ENCODE peak calls at places on chromosomes 16 and 17, in eight cellular contexts. D is stimulated activated CD4-positive, alpha-beta T cell treated with anti-CD3 and anti-CD28 coated beads, Interleukin-1b, Interleukin-23, amount 100 ng/mL, for 1 hour; N is HCEC 1CT; X is Daoy; G is endothelial cell; E is SW 1271; S is ascending aorta; L is posterior vena cava. U is an unnamed sample.

GRCh38 chr17:49699967-49700575 is 7.7 kb downstream of the SLC35B1 start:
- DNase-seq in D (no peak), N (no peak), X (no peak), G (no peak), E (no peak), S (no peak), L (no peak), U (no peak)

GRCh38 chr16:85005278-85006069 is 5.9 kb downstream of the ZDHHC7 start:
- DNase-seq in D (no peak), N (peak), X (peak), G (no peak), E (no peak), S (no peak), L (no peak), U (no peak)

GRCh38 chr17:40485851-40486512 is 15.4 kb downstream of the TNS4 start:
- DNase-seq in D (no peak), N (peak), X (peak), G (no peak), E (peak), S (peak), L (no peak), U (no peak)

GRCh38 chr16:77780378-77780837 is 8.0 kb upstream of the VAT1L start:
- DNase-seq in D (no peak), N (peak), X (peak), G (no peak), E (peak), S (peak), L (no peak), U (no peak)

GRCh38 chr16:86910821-86911220 is 332.5 kb downstream of the FOXL1 start:
- DNase-seq in D (no peak), N (no peak), X (no peak), G (no peak), E (no peak), S (no peak), L (no peak), U (no peak)

GRCh38 chr17:82693168-82693867 is 5.2 kb downstream of the RAB40B start:
- DNase-seq in D (no peak), N (no peak), X (no peak), G (no peak), E (no peak), S (no peak), L (peak), U (no peak)

GRCh38 chr17:19762515-19762961 is 14.4 kb upstream of the ALDH3A1 start:
- DNase-seq in D (peak), N (no peak), X (peak), G (peak), E (peak), S (peak), L (peak), U (peak)

GRCh38 chr16:71746442-71747046 is 22.0 kb upstream of the PHLPP2 start:
- DNase-seq in D (no peak), N (peak), X (peak), G (no peak), E (no peak), S (no peak), L (no peak), U (no peak)

GRCh38 chr17:49910094-49910857 is 58.7 kb upstream of the DLX4 start:
- DNase-seq in D (peak), N (no peak), X (peak), G (peak), E (no peak), S (no peak), L (no peak), U (no peak)

GRCh38 chr17:2712300-2713043 is 908 bp upstream of the CLUH start:
- DNase-seq in D (no peak), N (no peak), X (no peak), G (no peak), E (no peak), S (no peak), L (no peak), U (no peak)

GRCh38 chr17:78180083-78180482 is 6.8 kb downstream of the TK1 start:
- DNase-seq in D (no peak), N (no peak), X (no peak), G (no peak), E (no peak), S (no peak), L (no peak), U (no peak)

GRCh38 chr16:71526111-71526998 is at the start of gene CHST4:
- DNase-seq in D (no peak), N (peak), X (peak), G (peak), E (no peak), S (no peak), L (no peak), U (peak)

GRCh38 chr17:8120520-8121443 is 2.5 kb upstream of the ALOXE3 start:
- DNase-seq in D (peak), N (peak), X (peak), G (peak), E (peak), S (no peak), L (peak), U (no peak)

GRCh38 chr16:88973007-88973410 is 4.0 kb downstream of the CBFA2T3 start:
- DNase-seq in D (no peak), N (no peak), X (no peak), G (no peak), E (no peak), S (no peak), L (no peak), U (no peak)

GRCh38 chr16:80509872-80510271 is 30.9 kb upstream of the DYNLRB2 start:
- DNase-seq in D (no peak), N (no peak), X (peak), G (no peak), E (no peak), S (no peak), L (no peak), U (no peak)

GRCh38 chr17:17555906-17556305 is 35.6 kb downstream of the PEMT start:
- DNase-seq in D (no peak), N (no peak), X (no peak), G (no peak), E (no peak), S (no peak), L (no peak), U (no peak)

GRCh38 chr17:7633093-7633492 is 3.2 kb downstream of the SHBG start:
- DNase-seq in D (no peak), N (no peak), X (no peak), G (no peak), E (no peak), S (no peak), L (no peak), U (no peak)

GRCh38 chr17:72454342-72454741 is 333.5 kb downstream of the SOX9 start:
- DNase-seq in D (no peak), N (no peak), X (no peak), G (no peak), E (no peak), S (no peak), L (peak), U (no peak)

GRCh38 chr16:15807603-15808009 is 49.2 kb downstream of the MYH11 start:
- DNase-seq in D (no peak), N (no peak), X (peak), G (no peak), E (no peak), S (peak), L (peak), U (no peak)

GRCh38 chr16:15597822-15598647 is 44.9 kb downstream of the MARF1 start:
- DNase-seq in D (no peak), N (no peak), X (no peak), G (no peak), E (no peak), S (no peak), L (no peak), U (no peak)

GRCh38 chr17:17300624-17301568 is 2.3 kb upstream of the NT5M start:
- DNase-seq in D (peak), N (peak), X (peak), G (peak), E (peak), S (peak), L (peak), U (no peak)

GRCh38 chr16:89178453-89179147 is 7.1 kb downstream of the CDH15 start:
- DNase-seq in D (no peak), N (no peak), X (no peak), G (no peak), E (no peak), S (no peak), L (no peak), U (no peak)

GRCh38 chr16:75491876-75492275 is 3.4 kb downstream of the CHST6 start:
- DNase-seq in D (no peak), N (no peak), X (peak), G (no peak), E (no peak), S (no peak), L (no peak), U (no peak)

GRCh38 chr17:64598672-64599071 is 63.4 kb downstream of the SMURF2 start:
- DNase-seq in D (no peak), N (no peak), X (no peak), G (no peak), E (no peak), S (no peak), L (no peak), U (no peak)

GRCh38 chr16:84041881-84042280 is 714 bp downstream of the SLC38A8 start:
- DNase-seq in D (no peak), N (no peak), X (no peak), G (no peak), E (no peak), S (no peak), L (no peak), U (no peak)

GRCh38 chr17:64028874-64029464 is 8.5 kb upstream of the ICAM2 start:
- DNase-seq in D (peak), N (peak), X (peak), G (peak), E (no peak), S (peak), L (no peak), U (peak)

GRCh38 chr17:33816842-33817241 is 438.2 kb upstream of the CCL2 start:
- DNase-seq in D (no peak), N (no peak), X (no peak), G (no peak), E (no peak), S (no peak), L (no peak), U (no peak)

GRCh38 chr16:81636298-81636960 is 142.7 kb upstream of the PLCG2 start:
- DNase-seq in D (no peak), N (no peak), X (no peak), G (no peak), E (no peak), S (no peak), L (no peak), U (peak)

U was measured in NCI-H1092.